ENCODE peak calls at places on chromosomes 3 and 15, in six cellular contexts. G, U, C, R, B and H are unnamed samples.

GRCh38 chr3:37996785-37997301 is 6.3 kb downstream of the VILL start:
- DNase-seq in G (peak; percentile 87), C (peak; percentile 91), B (peak; percentile 82), U (peak; percentile 79), R (peak; percentile 77), H (peak; percentile 82)

GRCh38 chr15:76140069-76140454 is 80.3 kb downstream of the TMEM266 start:
- DNase-seq in B (no peak), G (no peak), C (no peak), U (no peak), R (no peak), H (no peak)

GRCh38 chr3:15647629-15648167 is 46.2 kb downstream of the BTD start:
- DNase-seq in G (no peak), C (peak; percentile 32), B (no peak), R (peak; percentile 55), U (no peak), H (no peak)

GRCh38 chr15:67833504-67834248 is 6.2 kb downstream of the RNU6-1 start:
- DNase-seq in B (peak; percentile 92), R (no peak), G (peak; percentile 59), C (peak; percentile 55), U (peak; percentile 31), H (peak; percentile 50)

GRCh38 chr3:107525101-107525953 is 2.6 kb downstream of the BBX start:
- DNase-seq in R (peak; percentile 38), C (peak; percentile 63), B (peak; percentile 55), U (peak; percentile 36), G (peak; percentile 70), H (peak; percentile 45)

GRCh38 chr15:76196949-76197315 is 114.3 kb downstream of the ETFA start:
- DNase-seq in R (no peak), G (peak; percentile 92), B (peak; percentile 75), C (no peak), U (no peak), H (peak; percentile 33)

GRCh38 chr15:78061963-78062427 is 15.5 kb downstream of the TBC1D2B start:
- DNase-seq in R (peak; percentile 54), U (no peak), C (no peak), G (no peak), B (no peak), H (peak; percentile 51)

GRCh38 chr15:77999486-77999885 is 78.0 kb downstream of the TBC1D2B start:
- DNase-seq in C (no peak), G (peak; percentile 57), B (no peak), U (no peak), R (no peak), H (no peak)

GRCh38 chr15:70059476-70060213 is 38.1 kb downstream of the TLE3 start:
- DNase-seq in B (no peak), C (no peak), U (no peak), R (no peak), G (peak; percentile 56), H (no peak)

GRCh38 chr3:66487475-66487874 is 13.3 kb downstream of the LRIG1 start:
- DNase-seq in C (no peak), G (no peak), R (no peak), B (no peak), U (no peak), H (no peak)

GRCh38 chr3:43870844-43871626 is 180.3 kb downstream of the ABHD5 start:
- DNase-seq in C (no peak), U (no peak), R (no peak), B (no peak), G (no peak), H (no peak)

GRCh38 chr15:94780108-94780507 is 548.7 kb downstream of the MCTP2 start:
- DNase-seq in R (no peak), C (no peak), B (no peak), G (no peak), U (no peak), H (no peak)

GRCh38 chr3:99248130-99248529 is 346.6 kb upstream of the DCBLD2 start:
- DNase-seq in G (no peak), C (no peak), B (no peak), U (no peak), R (no peak), H (no peak)

GRCh38 chr3:126558336-126559071 is at the start of gene C3orf22:
- DNase-seq in G (peak; percentile 36), C (peak; percentile 8), R (no peak), U (no peak), B (peak; percentile 61), H (peak; percentile 14)

GRCh38 chr3:156483961-156484787 is 70.7 kb downstream of the SSR3 start:
- DNase-seq in G (peak; percentile 66), B (no peak), U (no peak), R (peak; percentile 62), C (no peak), H (no peak)

GRCh38 chr3:178680489-178680888 is 144.3 kb downstream of the KCNMB2 start:
- DNase-seq in R (no peak), B (no peak), U (no peak), C (no peak), G (no peak), H (no peak)

GRCh38 chr3:112948346-112948838 is 26.5 kb downstream of the CD200R1 start:
- DNase-seq in U (no peak), G (no peak), B (no peak), C (no peak), R (no peak), H (no peak)

GRCh38 chr3:66140763-66141372 is 79.9 kb upstream of the SLC25A26 start:
- DNase-seq in R (no peak), B (no peak), U (no peak), G (no peak), C (no peak), H (no peak)

GRCh38 chr15:98442379-98442833 is 205.9 kb upstream of the IGF1R start:
- DNase-seq in R (peak; percentile 43), C (peak; percentile 55), B (peak; percentile 61), G (no peak), U (peak; percentile 71), H (peak; percentile 71)

GRCh38 chr3:43531835-43532234 is 90.0 kb downstream of the ANO10 start:
- DNase-seq in U (no peak), C (no peak), G (no peak), R (no peak), B (no peak), H (no peak)

GRCh38 chr15:56732881-56733130 is 503 bp downstream of the ZNF280D start:
- DNase-seq in B (no peak), G (no peak), U (peak; percentile 68), C (peak; percentile 45), R (no peak), H (no peak)

GRCh38 chr15:58559904-58560588 is 128.3 kb downstream of the LIPC start:
- DNase-seq in G (no peak), U (no peak), B (no peak), R (no peak), C (peak; percentile 60), H (no peak)

GRCh38 chr3:138781012-138781470 is 53.7 kb downstream of the PIK3CB start:
- DNase-seq in U (no peak), G (no peak), R (peak; percentile 78), C (no peak), B (no peak), H (no peak)

GRCh38 chr3:158313344-158313927 is 203.5 kb downstream of the RSRC1 start:
- DNase-seq in R (no peak), G (no peak), C (no peak), U (no peak), B (peak; percentile 54), H (no peak)

GRCh38 chr3:178826437-178827010 is 245.1 kb downstream of the ZMAT3 start:
- DNase-seq in U (no peak), R (no peak), G (no peak), C (no peak), B (no peak), H (no peak)

GRCh38 chr3:62289922-62290321 is 83.4 kb downstream of the FEZF2 start:
- DNase-seq in U (no peak), R (no peak), B (no peak), C (no peak), G (no peak), H (no peak)

GRCh38 chr3:12004741-12005513 is 739 bp downstream of the SYN2 start:
- DNase-seq in U (no peak), B (peak; percentile 80), G (no peak), R (no peak), C (no peak), H (peak; percentile 19)
- H3K4me3 ChIP-seq in U (peak overlapping the region; percentile 29), B (peak overlapping the region; percentile 52), G (peak overlapping the region; percentile 35), R (no peak overlapping the region), C (no peak overlapping the region), H (peak overlapping the region; percentile 58)

DNA sequence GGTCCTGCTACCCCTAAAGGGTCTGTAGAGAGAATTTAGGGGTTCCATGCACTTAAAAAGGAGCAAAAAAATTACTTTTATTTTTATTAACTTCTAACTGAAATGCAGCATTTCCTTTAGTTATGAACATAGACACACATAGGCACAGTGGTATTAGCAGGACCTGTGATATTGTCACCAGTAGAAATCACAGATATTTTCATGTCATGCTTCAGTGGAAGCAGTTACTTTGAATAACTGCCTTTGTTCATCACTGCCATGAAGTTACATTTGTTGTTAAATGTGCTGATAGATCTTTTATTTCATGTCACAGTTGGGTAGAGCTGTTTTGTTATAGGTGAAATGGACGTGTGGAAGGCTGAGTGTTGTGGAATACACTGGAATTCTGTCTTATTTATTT is 37.4 kb downstream of the TRAK1 start:
- DNase-seq in R (no peak), G (no peak), B (no peak), U (no peak), C (no peak), H (no peak)
- H3K4me1 ChIP-seq in R (no peaks in the 10 kb centered on the region), G (peaks cover 17% of the 10 kb centered on the region), B (no peaks in the 10 kb centered on the region), U (no peaks in the 10 kb centered on the region), C (peaks cover 6% of the 10 kb centered on the region), H (no peaks in the 10 kb centered on the region)

GRCh38 chr3:11307830-11308432 is 35.7 kb downstream of the ATG7 start:
- DNase-seq in B (no peak), R (no peak), C (no peak), U (no peak), G (no peak), H (no peak)

GRCh38 chr3:11310258-11310657 is 38.1 kb downstream of the ATG7 start:
- DNase-seq in R (no peak), C (no peak), U (no peak), G (no peak), B (no peak), H (no peak)

GRCh38 chr3:11306815-11307589 is 34.8 kb downstream of the ATG7 start:
- DNase-seq in C (no peak), B (no peak), R (peak; percentile 27), G (no peak), U (peak; percentile 25), H (peak; percentile 25)

GRCh38 chr3:11317300-11317699 is 45.1 kb downstream of the ATG7 start:
- DNase-seq in B (no peak), C (no peak), R (no peak), G (no peak), U (no peak), H (no peak)

DNA sequence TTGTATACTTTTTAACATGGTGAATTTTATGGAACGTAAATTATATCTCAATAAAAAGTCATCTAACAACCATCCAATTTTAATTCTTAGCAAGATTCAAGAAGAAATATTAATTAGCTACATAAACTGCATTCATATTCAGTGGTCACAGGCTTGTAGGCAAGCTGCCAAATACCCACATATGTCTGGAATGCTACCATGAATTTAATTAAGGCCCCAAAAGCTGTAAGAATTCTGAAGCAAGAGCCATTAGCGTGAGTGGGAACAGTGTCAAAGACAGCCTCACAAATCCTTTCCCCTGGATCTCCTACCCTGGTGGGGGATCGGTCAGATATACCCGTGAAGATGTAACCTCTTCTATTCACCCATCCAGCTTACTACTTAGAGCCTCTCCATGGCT is 39.9 kb downstream of the ATG7 start:
- DNase-seq in C (no peak), B (peak; percentile 21), R (no peak), U (no peak), G (no peak), H (no peak)
- H3K4me3 ChIP-seq in C (no peak overlapping the region), B (no peak overlapping the region), R (no peak overlapping the region), U (no peak overlapping the region), G (no peak overlapping the region), H (no peak overlapping the region)

GRCh38 chr3:129123314-129124060 is 1.9 kb upstream of the RAB43 start:
- DNase-seq in U (no peak), G (no peak), R (no peak), C (peak; percentile 66), B (no peak), H (no peak)
- H3K4me1 ChIP-seq in U (peaks cover 7% of the 10 kb centered on the region), G (peaks cover 29% of the 10 kb centered on the region), R (peaks cover 3% of the 10 kb centered on the region), C (peaks cover 17% of the 10 kb centered on the region), B (peaks cover 14% of the 10 kb centered on the region), H (peaks cover 20% of the 10 kb centered on the region)